ENCODE peak calls at places on chromosomes 13 and 19, in five cellular contexts. B, E, Z, Y and W are unnamed samples.

GRCh38 chr19:15249560-15249874 is 17.3 kb upstream of the EPHX3 start:
- DNase-seq in B (no peak), E (no peak), Z (no peak), Y (no peak), W (no peak)

GRCh38 chr19:32651729-32652140 is 23.2 kb downstream of the ANKRD27 start:
- DNase-seq in B (no peak), E (no peak), Z (no peak), Y (peak), W (peak)

GRCh38 chr19:48192750-48193149 is 22.3 kb downstream of the ZSWIM9 start:
- DNase-seq in B (no peak), E (no peak), Z (no peak), Y (no peak), W (no peak)

GRCh38 chr19:7550169-7550770 is 14.8 kb downstream of the PNPLA6 start:
- DNase-seq in B (no peak), E (no peak), Z (no peak), Y (no peak), W (no peak)

GRCh38 chr19:4829001-4829712 is 2.4 kb downstream of the TICAM1 start:
- DNase-seq in B (no peak), E (no peak), Z (no peak), Y (peak), W (no peak)

GRCh38 chr19:49469828-49470614 is 4.0 kb upstream of the FLT3LG start:
- DNase-seq in B (peak), E (no peak), Z (peak), Y (peak), W (no peak)

GRCh38 chr13:19634129-19634740 is 776 bp downstream of the MPHOSPH8 start:
- DNase-seq in B (no peak), E (no peak), Z (no peak), Y (peak), W (no peak)

GRCh38 chr13:99323488-99323887 is 16.3 kb upstream of the GPR183 start:
- DNase-seq in B (no peak), E (no peak), Z (no peak), Y (no peak), W (no peak)

GRCh38 chr13:62185631-62186256 is 770.1 kb upstream of the PCDH20 start:
- DNase-seq in B (no peak), E (no peak), Z (no peak), Y (no peak), W (no peak)

GRCh38 chr19:2362039-2362969 is 2.2 kb downstream of the TMPRSS9 start:
- DNase-seq in B (no peak), E (no peak), Z (no peak), Y (no peak), W (no peak)

GRCh38 chr13:47480121-47480520 is 521.0 kb downstream of the SUCLA2 start:
- DNase-seq in B (no peak), E (no peak), Z (no peak), Y (no peak), W (no peak)

GRCh38 chr19:42303101-42303464 is 659 bp upstream of the PAFAH1B3 start:
- DNase-seq in B (no peak), E (no peak), Z (no peak), Y (no peak), W (no peak)

GRCh38 chr13:102948006-102948405 is 102.2 kb downstream of the ERCC5 start:
- DNase-seq in B (no peak), E (no peak), Z (no peak), Y (no peak), W (peak)

GRCh38 chr13:41900918-41901317 is 60.0 kb downstream of the VWA8 start:
- DNase-seq in B (no peak), E (no peak), Z (no peak), Y (no peak), W (no peak)

GRCh38 chr13:47017476-47017875 is 120.6 kb upstream of the HTR2A start:
- DNase-seq in B (no peak), E (no peak), Z (no peak), Y (no peak), W (no peak)

GRCh38 chr19:47095707-47096704 is 17.6 kb downstream of the ZC3H4 start:
- DNase-seq in B (no peak), E (no peak), Z (no peak), Y (peak), W (no peak)

GRCh38 chr13:100594731-100595130 is 6.1 kb upstream of the GGACT start:
- DNase-seq in B (no peak), E (no peak), Z (no peak), Y (peak), W (no peak)

GRCh38 chr13:110726726-110727125 is 13.2 kb downstream of the ING1 start:
- DNase-seq in B (peak), E (no peak), Z (no peak), Y (no peak), W (no peak)

GRCh38 chr19:17794731-17795494 is at the start of gene B3GNT3:
- DNase-seq in B (no peak), E (no peak), Z (no peak), Y (peak), W (no peak)

GRCh38 chr19:17796838-17797168 is 1.9 kb downstream of the B3GNT3 start:
- DNase-seq in B (no peak), E (no peak), Z (no peak), Y (no peak), W (no peak)

GRCh38 chr19:17796013-17796837 is 1.3 kb downstream of the B3GNT3 start:
- DNase-seq in B (no peak), E (no peak), Z (no peak), Y (peak), W (no peak)

GRCh38 chr19:17795495-17795856 is 538 bp downstream of the B3GNT3 start:
- DNase-seq in B (no peak), E (no peak), Z (no peak), Y (no peak), W (no peak)

GRCh38 chr19:17794412-17794730 is 567 bp upstream of the B3GNT3 start:
- DNase-seq in B (no peak), E (no peak), Z (no peak), Y (no peak), W (no peak)
- H3K27ac ChIP-seq in B (no peak), E (no peak), Z (no peak), Y (peak), W (no peak)

DNA sequence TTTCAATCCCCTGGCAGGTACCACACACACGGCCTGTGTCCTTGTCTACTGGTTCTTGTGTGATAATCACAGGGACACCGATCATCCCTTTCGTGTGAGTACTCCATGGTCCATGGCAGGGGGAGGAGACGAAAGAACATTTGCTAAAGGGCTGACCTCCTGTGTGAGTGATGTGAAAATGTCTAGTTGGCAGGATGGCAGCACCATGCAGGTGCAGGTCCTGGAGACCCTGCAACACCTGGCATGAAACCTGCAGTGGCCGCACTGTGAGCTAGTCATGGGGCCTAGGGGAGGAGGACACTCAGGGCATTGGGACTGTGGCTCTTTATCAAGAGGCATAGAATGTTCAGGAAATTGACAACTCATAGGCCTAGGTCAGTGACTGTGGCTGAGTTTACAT is 22.9 kb upstream of the LGALS14 start:
- DNase-seq in B (no peak), E (no peak), Z (no peak), Y (no peak), W (no peak)
- H3K27ac ChIP-seq in B (no peak), E (no peak), Z (no peak), Y (no peak), W (no peak)

DNA sequence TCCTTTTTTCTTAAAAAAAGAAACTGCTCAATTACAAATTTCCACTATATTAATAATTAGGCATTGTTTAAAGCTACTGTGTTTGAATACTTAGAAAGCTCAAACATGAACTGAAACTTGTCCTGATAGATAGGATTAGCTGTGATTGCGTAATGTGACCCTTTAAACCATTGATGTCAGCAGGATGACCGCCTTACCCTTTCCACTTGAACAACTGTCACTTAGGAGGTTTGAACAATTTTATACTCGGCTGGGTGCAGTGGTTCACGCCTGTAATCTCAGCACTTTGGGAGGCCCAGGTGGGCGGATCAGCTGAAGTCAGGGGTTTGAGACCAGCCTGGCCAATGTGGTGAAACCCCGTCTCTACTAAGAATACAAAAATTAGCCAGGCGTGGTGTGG is 2.9 kb downstream of the LAMP1 start:
- DNase-seq in B (no peak), E (no peak), Z (no peak), Y (no peak), W (no peak)
- H3K27ac ChIP-seq in B (no peak), E (no peak), Z (no peak), Y (no peak), W (no peak)

GRCh38 chr19:45598267-45599011 is 3.6 kb downstream of the GPR4 start:
- DNase-seq in B (no peak), E (no peak), Z (no peak), Y (no peak), W (no peak)

GRCh38 chr19:45599286-45599685 is 2.7 kb downstream of the GPR4 start:
- DNase-seq in B (no peak), E (no peak), Z (no peak), Y (no peak), W (no peak)

GRCh38 chr19:45601524-45602522 is at the start of gene GPR4:
- DNase-seq in B (no peak), E (no peak), Z (no peak), Y (no peak), W (no peak)

GRCh38 chr19:45601115-45601514 is 897 bp downstream of the GPR4 start:
- DNase-seq in B (no peak), E (no peak), Z (no peak), Y (no peak), W (no peak)

DNA sequence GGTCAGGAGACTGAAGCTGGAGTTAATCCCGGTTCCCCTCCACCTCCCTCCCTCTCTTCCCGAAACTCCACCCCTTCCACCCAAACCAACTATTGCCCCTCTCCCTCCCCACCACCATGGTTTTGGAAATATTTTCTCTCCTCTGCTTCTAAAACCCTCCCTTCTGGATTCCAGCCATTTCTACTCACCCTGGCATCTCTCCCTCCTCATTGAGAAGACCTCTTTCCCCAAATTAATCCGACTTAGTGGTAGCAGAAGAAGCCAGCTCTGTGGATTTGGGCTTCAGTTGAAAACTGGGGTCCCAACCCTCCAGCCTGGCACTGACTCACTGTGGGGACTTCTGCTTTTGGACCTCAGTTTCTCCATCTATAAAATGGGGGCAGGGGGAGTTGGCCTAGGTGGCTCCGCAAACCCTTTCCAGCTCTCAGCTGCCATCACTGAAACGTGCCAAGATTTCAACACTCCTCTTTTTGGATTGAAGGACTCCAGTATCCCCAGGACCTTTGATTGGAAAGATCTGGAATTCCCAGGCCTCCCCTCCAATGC is 1.6 kb downstream of the GPR4 start:
- DNase-seq in B (no peak), E (no peak), Z (no peak), Y (no peak), W (no peak)
- H3K27ac ChIP-seq in B (no peak), E (peak), Z (no peak), Y (peak), W (peak)